ENCODE peak calls at places on chromosome 19, in eight cellular contexts. L is right lobe of liver; E is PC-3; U is GM12878; I is thoracic aorta; H is left ventricle myocardium inferior; A is lung; S is effector memory CD4-positive, alpha-beta T cell. W is an unnamed sample.

GRCh38 chr19:30719189-30719990 is 347.2 kb downstream of the ZNF536 start:
- DNase-seq in L (peak; percentile 86), E (no peak), U (no peak), I (no peak), H (peak; percentile 81), A (no peak), S (no peak), W (no peak)

GRCh38 chr19:51799998-51800848 is 5.3 kb downstream of the FPR3 start:
- DNase-seq in L (no peak), E (no peak), U (no peak), I (no peak), H (peak; percentile 87), A (peak; percentile 52), S (no peak), W (no peak)

GRCh38 chr19:38781058-38781457 is 7.7 kb upstream of the LGALS7 start:
- DNase-seq in L (no peak), E (no peak), U (no peak), I (no peak), H (no peak), A (no peak), S (no peak), W (no peak)

GRCh38 chr19:10752237-10752912 is 34.5 kb downstream of the DNM2 start:
- DNase-seq in L (no peak), E (no peak), U (no peak), I (no peak), H (peak; percentile 58), A (no peak), S (no peak), W (no peak)

GRCh38 chr19:18340237-18340989 is at the start of gene PGPEP1:
- DNase-seq in L (peak; percentile 76), E (peak; percentile 67), U (no peak), I (no peak), H (peak; percentile 83), A (peak; percentile 61), S (peak; percentile 14), W (peak; percentile 50)

GRCh38 chr19:30629086-30629485 is 256.9 kb downstream of the ZNF536 start:
- DNase-seq in L (no peak), E (no peak), U (no peak), I (no peak), H (no peak), A (no peak), S (no peak), W (no peak)

GRCh38 chr19:43759515-43759914 is 4.8 kb upstream of the SMG9 start:
- DNase-seq in L (no peak), E (peak; percentile 71), U (no peak), I (no peak), H (no peak), A (no peak), S (no peak), W (no peak)

GRCh38 chr19:43675269-43675879 is 5.4 kb upstream of the PLAUR start:
- DNase-seq in L (no peak), E (peak; percentile 93), U (peak; percentile 34), I (no peak), H (no peak), A (peak; percentile 58), S (no peak), W (no peak)

GRCh38 chr19:39155114-39155700 is 29.6 kb downstream of the PAK4 start:
- DNase-seq in L (no peak), E (no peak), U (no peak), I (no peak), H (no peak), A (no peak), S (no peak), W (no peak)

GRCh38 chr19:8085606-8086464 is 33.3 kb downstream of the CCL25 start:
- DNase-seq in L (no peak), E (peak; percentile 77), U (no peak), I (no peak), H (no peak), A (peak; percentile 37), S (no peak), W (no peak)

GRCh38 chr19:19170053-19170945 is at the start of gene MEF2B:
- DNase-seq in L (peak; percentile 82), E (peak; percentile 55), U (no peak), I (no peak), H (peak; percentile 77), A (peak; percentile 86), S (peak; percentile 44), W (peak; percentile 63)

GRCh38 chr19:17103177-17103576 is 27.6 kb downstream of the MYO9B start:
- DNase-seq in L (no peak), E (peak; percentile 58), U (no peak), I (no peak), H (no peak), A (no peak), S (no peak), W (no peak)

GRCh38 chr19:1123885-1124677 is 20.3 kb downstream of the GPX4 start:
- DNase-seq in L (no peak), E (no peak), U (no peak), I (no peak), H (no peak), A (no peak), S (no peak), W (no peak)

GRCh38 chr19:48023518-48023917 is 20.4 kb downstream of the CABP5 start:
- DNase-seq in L (no peak), E (no peak), U (no peak), I (no peak), H (no peak), A (no peak), S (no peak), W (no peak)

GRCh38 chr19:33622505-33622808 is 704 bp downstream of the CHST8 start:
- DNase-seq in L (no peak), E (no peak), U (no peak), I (no peak), H (no peak), A (no peak), S (no peak), W (no peak)

GRCh38 chr19:29832801-29833200 is 21.0 kb downstream of the CCNE1 start:
- DNase-seq in L (peak; percentile 35), E (no peak), U (no peak), I (no peak), H (no peak), A (no peak), S (no peak), W (no peak)

GRCh38 chr19:13053238-13053637 is 49.4 kb downstream of the LYL1 start:
- DNase-seq in L (no peak), E (no peak), U (no peak), I (no peak), H (no peak), A (no peak), S (no peak), W (no peak)

GRCh38 chr19:46782355-46783019 is 5.9 kb downstream of the SLC1A5 start:
- DNase-seq in L (no peak), E (no peak), U (no peak), I (no peak), H (no peak), A (no peak), S (no peak), W (no peak)
- H3K27ac ChIP-seq in L (no peak overlapping the region), E (no peak overlapping the region), U (no peak overlapping the region), I (no peak overlapping the region), H (no peak overlapping the region), A (no peak overlapping the region), S (no peak overlapping the region), W (peak overlapping the region; percentile 12)

GRCh38 chr19:35266149-35266903 is 2.4 kb upstream of the USF2 start:
- DNase-seq in L (no peak), E (no peak), U (no peak), I (no peak), H (no peak), A (no peak), S (no peak), W (peak; percentile 44)
- H3K4me1 ChIP-seq in L (no peaks in the 10 kb centered on the region), E (peaks cover 20% of the 10 kb centered on the region), U (peaks cover 9% of the 10 kb centered on the region), I (peaks cover 33% of the 10 kb centered on the region), H (peaks cover 63% of the 10 kb centered on the region), A (peaks cover 8% of the 10 kb centered on the region), S (peaks cover 13% of the 10 kb centered on the region), W (peaks cover 23% of the 10 kb centered on the region)

GRCh38 chr19:4089400-4089908 is 22.8 kb upstream of the ZBTB7A start:
- DNase-seq in L (no peak), E (no peak), U (no peak), I (no peak), H (no peak), A (no peak), S (peak; percentile 37), W (peak; percentile 52)
- H3K27ac ChIP-seq in L (peak overlapping the region; percentile 43), E (no peak overlapping the region), U (peak overlapping the region; percentile 27), I (no peak overlapping the region), H (peak overlapping the region; percentile 39), A (peak overlapping the region; percentile 65), S (peak overlapping the region; percentile 66), W (peak overlapping the region; percentile 62)

DNA sequence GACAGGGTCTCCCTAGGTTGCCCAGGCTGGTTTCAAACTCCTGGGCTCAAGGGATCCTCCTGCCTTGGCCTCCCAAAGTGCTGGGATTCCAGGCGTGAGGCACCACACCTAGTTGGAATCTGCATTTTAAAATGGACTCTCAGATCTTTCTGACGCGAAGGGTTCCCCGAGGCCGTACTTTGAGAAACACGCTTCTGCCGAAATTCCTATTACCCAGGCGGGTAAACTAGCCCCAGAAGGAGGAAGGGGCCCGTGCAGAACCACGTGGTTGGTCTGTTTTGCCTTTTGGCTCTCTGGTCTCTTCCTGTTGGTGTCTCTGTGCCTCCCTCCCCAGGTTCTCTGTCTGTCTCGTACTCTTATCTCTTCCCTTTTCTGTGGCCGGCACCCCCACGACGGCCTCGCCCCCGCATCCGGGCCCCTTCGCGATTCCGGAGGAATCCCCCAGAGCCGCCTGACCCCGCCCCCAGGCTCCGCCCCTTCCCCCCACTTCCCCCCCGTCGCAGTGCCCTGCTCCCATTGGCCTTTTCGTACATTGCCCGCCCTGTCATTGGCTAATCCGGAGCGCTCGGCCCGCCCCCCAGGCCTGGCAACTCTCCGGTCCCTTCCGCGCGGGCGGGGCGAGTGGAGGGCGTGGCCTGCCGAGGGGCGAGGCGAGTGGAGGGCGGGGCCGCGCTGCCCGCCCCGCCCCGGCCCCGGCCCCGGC is at the start of gene TNFAIP8L1:
- DNase-seq in L (peak; percentile 97), E (peak; percentile 98), U (peak; percentile 84), I (peak; percentile 87), H (peak; percentile 97), A (peak; percentile 96), S (peak; percentile 99), W (peak; percentile 98)
- H3K4me1 ChIP-seq in L (peaks cover 8% of the 10 kb centered on the region), E (peaks cover 34% of the 10 kb centered on the region), U (peaks cover 14% of the 10 kb centered on the region), I (peaks cover 24% of the 10 kb centered on the region), H (peaks cover 56% of the 10 kb centered on the region), A (no peaks in the 10 kb centered on the region), S (peaks cover 34% of the 10 kb centered on the region), W (peaks cover 54% of the 10 kb centered on the region)